ENCODE peak calls at places on chromosomes 3 and 15, in ten cellular contexts. P is tibial artery, H is AG10803, J is body of pancreas, K is transverse colon, Q is pancreas, N is neural progenitor cell, C is cardiac fibroblast, R is AG04450, W is esophagus squamous epithelium. F is an unnamed sample.
A peak's percentile ranks its signal among the peaks of the same experiment; 100 is the strongest.

GRCh38 chr3:33523093-33523667 is 83.0 kb upstream of the UBP1 start:
- DNase-seq in P (no peak), H (no peak), J (no peak), K (no peak), Q (no peak), N (no peak), C (no peak), R (no peak), W (no peak), F (no peak)

GRCh38 chr3:130243808-130244207 is 101.7 kb upstream of the COL6A5 start:
- DNase-seq in P (no peak), H (no peak), J (no peak), K (no peak), Q (no peak), N (no peak), C (no peak), R (no peak), W (no peak), F (no peak)

GRCh38 chr15:60519218-60519617 is 40.3 kb upstream of the ICE2 start:
- DNase-seq in P (no peak), H (peak; percentile 49), J (no peak), K (no peak), Q (no peak), N (no peak), C (peak; percentile 58), R (no peak), W (no peak), F (peak; percentile 24)

GRCh38 chr3:20683912-20684311 is 497.9 kb upstream of the SGO1 start:
- DNase-seq in P (peak; percentile 63), H (peak; percentile 86), J (no peak), K (no peak), Q (no peak), N (no peak), C (peak; percentile 68), R (no peak), W (no peak), F (peak; percentile 82)

GRCh38 chr3:165624761-165625160 is 212.5 kb downstream of the BCHE start:
- DNase-seq in P (no peak), H (peak; percentile 10), J (no peak), K (no peak), Q (no peak), N (no peak), C (peak; percentile 49), R (no peak), W (no peak), F (peak; percentile 31)

GRCh38 chr15:20652914-20653313 is 111.3 kb upstream of the GOLGA6L6 start:
- DNase-seq in P (no peak), H (no peak), J (no peak), K (no peak), Q (no peak), N (no peak), C (no peak), R (no peak), W (no peak), F (no peak)

GRCh38 chr3:30531017-30531570 is 75.3 kb upstream of the TGFBR2 start:
- DNase-seq in P (no peak), H (no peak), J (no peak), K (no peak), Q (no peak), N (no peak), C (no peak), R (no peak), W (no peak), F (no peak)

GRCh38 chr15:85582719-85583089 is 202.3 kb downstream of the AKAP13 start:
- DNase-seq in P (peak; percentile 77), H (peak; percentile 25), J (peak; percentile 66), K (peak; percentile 75), Q (peak; percentile 69), N (no peak), C (peak; percentile 71), R (no peak), W (no peak), F (peak; percentile 49)

GRCh38 chr15:76393614-76394013 is 57.0 kb downstream of the ISL2 start:
- DNase-seq in P (no peak), H (no peak), J (no peak), K (no peak), Q (no peak), N (no peak), C (peak; percentile 6), R (no peak), W (no peak), F (peak; percentile 15)

GRCh38 chr3:148992635-148993230 is 1.4 kb downstream of the GYG1 start:
- DNase-seq in P (no peak), H (no peak), J (no peak), K (no peak), Q (no peak), N (peak; percentile 6), C (no peak), R (no peak), W (no peak), F (no peak)

GRCh38 chr3:76776927-76777326 is 263.0 kb upstream of the ROBO2 start:
- DNase-seq in P (no peak), H (no peak), J (no peak), K (no peak), Q (no peak), N (no peak), C (no peak), R (no peak), W (no peak), F (no peak)

GRCh38 chr15:97694456-97694855 is 266.0 kb upstream of the ARRDC4 start:
- DNase-seq in P (no peak), H (no peak), J (no peak), K (no peak), Q (no peak), N (no peak), C (no peak), R (no peak), W (no peak), F (no peak)

GRCh38 chr3:122515856-122516255 is 1.1 kb upstream of the KPNA1 start:
- DNase-seq in P (no peak), H (no peak), J (no peak), K (no peak), Q (no peak), N (no peak), C (no peak), R (no peak), W (no peak), F (no peak)

GRCh38 chr3:49076627-49077026 is 17.2 kb downstream of the QRICH1 start:
- DNase-seq in P (no peak), H (no peak), J (no peak), K (no peak), Q (no peak), N (no peak), C (no peak), R (no peak), W (no peak), F (no peak)

GRCh38 chr15:63466378-63467192 is 37.8 kb upstream of the USP3 start:
- DNase-seq in P (no peak), H (peak; percentile 61), J (peak; percentile 38), K (no peak), Q (peak; percentile 34), N (peak; percentile 80), C (peak; percentile 81), R (peak; percentile 30), W (no peak), F (peak; percentile 74)

GRCh38 chr3:167380004-167380689 is at the start of gene ZBBX:
- DNase-seq in P (peak; percentile 83), H (peak; percentile 55), J (peak; percentile 94), K (peak; percentile 87), Q (peak; percentile 84), N (peak; percentile 96), C (peak; percentile 84), R (peak; percentile 53), W (peak; percentile 11), F (peak; percentile 68)
- H3K4me3 ChIP-seq in P (peak within 1 kb of the TSS; percentile 30), H (peak within 1 kb of the TSS; percentile 61), J (peak within 1 kb of the TSS; percentile 13), K (peak within 1 kb of the TSS; percentile 48), Q (peak within 1 kb of the TSS; percentile 24), N (peak within 1 kb of the TSS; percentile 60), C (peak within 1 kb of the TSS; percentile 51), R (peak within 1 kb of the TSS; percentile 67), W (peak within 1 kb of the TSS; percentile 36), F (peak within 1 kb of the TSS; percentile 64)

GRCh38 chr3:111577798-111578685 is 17.1 kb downstream of the ZBED2 start:
- DNase-seq in P (no peak), H (peak; percentile 78), J (no peak), K (no peak), Q (no peak), N (peak; percentile 43), C (peak; percentile 92), R (peak; percentile 70), W (no peak), F (peak; percentile 90)
- TF ChIP-seq CTCF in P (no peak), H (peak; percentile 78), J (peak; percentile 23), K (no peak), Q (no peak), N (peak; percentile 53), C (peak; percentile 73), R (peak; percentile 80), W (no peak), F (peak; percentile 75)

DNA sequence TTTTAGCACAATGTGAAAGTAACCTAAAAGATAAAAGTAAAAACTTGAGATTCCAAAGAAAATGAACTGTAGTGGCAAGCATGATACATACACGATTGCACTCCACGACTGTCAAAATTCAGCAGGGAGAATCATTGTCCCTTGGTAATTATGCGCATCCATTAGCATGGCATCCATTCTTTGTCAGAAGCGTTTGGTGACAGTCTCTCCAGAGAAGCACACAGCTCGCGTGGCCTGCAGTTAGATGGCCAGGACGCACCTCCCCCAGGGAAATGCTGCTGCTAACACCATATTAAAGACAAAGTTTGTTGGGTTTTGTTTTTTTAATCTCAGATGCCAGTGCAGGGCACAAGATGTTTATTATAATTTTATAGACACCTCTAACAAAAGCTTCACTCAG is 143.0 kb upstream of the TOPAZ1 start:
- DNase-seq in P (no peak), H (no peak), J (no peak), K (no peak), Q (no peak), N (peak; percentile 56), C (no peak), R (no peak), W (no peak), F (no peak)
- H3K4me3 ChIP-seq in P (no peak overlapping the region), H (no peak overlapping the region), J (no peak overlapping the region), K (no peak overlapping the region), Q (no peak overlapping the region), N (no peak overlapping the region), C (no peak overlapping the region), R (no peak overlapping the region), W (no peak overlapping the region), F (no peak overlapping the region)

GRCh38 chr3:142858043-142858442 is 30.8 kb downstream of the PCOLCE2 start:
- DNase-seq in P (no peak), H (no peak), J (no peak), K (no peak), Q (no peak), N (no peak), C (no peak), R (no peak), W (no peak), F (no peak)

GRCh38 chr3:142852009-142852408 is 36.9 kb downstream of the PCOLCE2 start:
- DNase-seq in P (no peak), H (peak; percentile 17), J (no peak), K (no peak), Q (no peak), N (no peak), C (no peak), R (no peak), W (no peak), F (no peak)

GRCh38 chr3:142861926-142862325 is 27.0 kb downstream of the PCOLCE2 start:
- DNase-seq in P (no peak), H (no peak), J (no peak), K (no peak), Q (no peak), N (no peak), C (no peak), R (no peak), W (no peak), F (no peak)

GRCh38 chr3:142853270-142854163 is 35.4 kb downstream of the PCOLCE2 start:
- DNase-seq in P (no peak), H (peak; percentile 38), J (no peak), K (no peak), Q (no peak), N (no peak), C (peak; percentile 81), R (no peak), W (no peak), F (peak; percentile 58)

GRCh38 chr3:142857056-142857455 is 31.8 kb downstream of the PCOLCE2 start:
- DNase-seq in P (no peak), H (no peak), J (peak; percentile 70), K (peak; percentile 27), Q (peak; percentile 74), N (peak; percentile 51), C (no peak), R (no peak), W (no peak), F (no peak)
- TF ChIP-seq CTCF in P (no peak), H (no peak), J (peak; percentile 80), K (no peak), Q (peak; percentile 19), N (peak; percentile 41), C (no peak), R (no peak), W (no peak), F (no peak)